ENCODE peak calls at places on chromosome 11, in five cellular contexts. U is breast epithelium, R is kidney epithelial cell, B is cardiac fibroblast, E is AG09309. Z is an unnamed sample.

GRCh38 chr11:122863704-122864326 is 18.7 kb upstream of the JHY start:
- DNase-seq in U (no peak), R (no peak), B (peak; percentile 66), E (no peak), Z (no peak)

GRCh38 chr11:44325698-44326097 is 15.8 kb upstream of the ALX4 start:
- DNase-seq in U (no peak), R (no peak), B (no peak), E (no peak), Z (no peak)

GRCh38 chr11:35166369-35167360 is 27.7 kb downstream of the CD44 start:
- DNase-seq in U (no peak), R (peak; percentile 93), B (peak; percentile 96), E (peak; percentile 91), Z (no peak)

GRCh38 chr11:67548555-67549110 is 25.4 kb upstream of the CABP2 start:
- DNase-seq in U (no peak), R (no peak), B (no peak), E (no peak), Z (no peak)

GRCh38 chr11:102155676-102156075 is 45.4 kb downstream of the YAP1 start:
- DNase-seq in U (no peak), R (no peak), B (no peak), E (no peak), Z (no peak)

GRCh38 chr11:3849297-3849874 is 6.1 kb upstream of the STIM1 start:
- DNase-seq in U (no peak), R (no peak), B (peak; percentile 66), E (no peak), Z (no peak)

GRCh38 chr11:132770802-132771545 is 761.3 kb downstream of the OPCML start:
- DNase-seq in U (no peak), R (no peak), B (no peak), E (no peak), Z (no peak)

GRCh38 chr11:114159802-114160588 is 100.5 kb downstream of the ZBTB16 start:
- DNase-seq in U (peak; percentile 99), R (peak; percentile 95), B (peak; percentile 99), E (peak; percentile 81), Z (no peak)

GRCh38 chr11:61532136-61533038 is 23.8 kb downstream of the LRRC10B start:
- DNase-seq in U (no peak), R (no peak), B (peak; percentile 36), E (no peak), Z (no peak)

GRCh38 chr11:95508219-95508880 is 277.3 kb upstream of the SESN3 start:
- DNase-seq in U (no peak), R (no peak), B (peak; percentile 63), E (no peak), Z (no peak)

GRCh38 chr11:74647404-74647803 is 55.0 kb downstream of the POLD3 start:
- DNase-seq in U (no peak), R (no peak), B (peak; percentile 21), E (no peak), Z (no peak)

GRCh38 chr11:114250993-114251796 is 45.0 kb upstream of the NNMT start:
- DNase-seq in U (no peak), R (no peak), B (peak; percentile 25), E (no peak), Z (peak; percentile 7)

GRCh38 chr11:61332823-61333637 is at the start of the genes DDB1 and TKFC:
- DNase-seq in U (peak; percentile 95), R (peak; percentile 60), B (peak; percentile 91), E (peak; percentile 33), Z (peak; percentile 69)

GRCh38 chr11:125692887-125693286 is 12.2 kb upstream of the ACRV1 start:
- DNase-seq in U (no peak), R (no peak), B (no peak), E (no peak), Z (no peak)

GRCh38 chr11:74644084-74644483 is 51.7 kb downstream of the POLD3 start:
- DNase-seq in U (no peak), R (no peak), B (no peak), E (no peak), Z (no peak)

GRCh38 chr11:74269161-74269809 is 42.2 kb downstream of the P4HA3 start:
- DNase-seq in U (no peak), R (no peak), B (peak; percentile 64), E (no peak), Z (no peak)

GRCh38 chr11:4610258-4610935 is 2.4 kb upstream of the TRIM68 start:
- DNase-seq in U (no peak), R (no peak), B (peak; percentile 12), E (no peak), Z (peak; percentile 15)

GRCh38 chr11:108970221-108970991 is 305.5 kb downstream of the DDX10 start:
- DNase-seq in U (no peak), R (no peak), B (peak; percentile 57), E (no peak), Z (no peak)

GRCh38 chr11:119375629-119376196 is 5.8 kb downstream of the USP2 start:
- DNase-seq in U (peak; percentile 55), R (no peak), B (peak; percentile 75), E (no peak), Z (no peak)

GRCh38 chr11:77046060-77046501 is 11.9 kb downstream of the B3GNT6 start:
- DNase-seq in U (no peak), R (no peak), B (peak; percentile 20), E (no peak), Z (no peak)

GRCh38 chr11:15843309-15843857 is 513.0 kb downstream of the SOX6 start:
- DNase-seq in U (no peak), R (no peak), B (no peak), E (no peak), Z (no peak)

GRCh38 chr11:83033972-83034672 is 37.6 kb downstream of the RAB30 start:
- DNase-seq in U (no peak), R (no peak), B (peak; percentile 73), E (peak; percentile 87), Z (no peak)

GRCh38 chr11:72844356-72844755 is 30.1 kb downstream of the ATG16L2 start:
- DNase-seq in U (no peak), R (no peak), B (no peak), E (peak; percentile 82), Z (no peak)

GRCh38 chr11:124041254-124041653 is at the start of gene OR10G7:
- DNase-seq in U (no peak), R (peak; percentile 1), B (no peak), E (no peak), Z (no peak)

GRCh38 chr11:103619938-103620337 is 416.5 kb upstream of the DDI1 start:
- DNase-seq in U (no peak), R (no peak), B (no peak), E (no peak), Z (no peak)

GRCh38 chr11:61516191-61516590 is 7.6 kb downstream of the LRRC10B start:
- DNase-seq in U (no peak), R (no peak), B (no peak), E (no peak), Z (no peak)

GRCh38 chr11:128324051-128324481 is 263.3 kb downstream of the ETS1 start:
- DNase-seq in U (no peak), R (no peak), B (no peak), E (no peak), Z (no peak)

GRCh38 chr11:61542024-61542461 is 33.5 kb downstream of the LRRC10B start:
- DNase-seq in U (no peak), R (no peak), B (no peak), E (no peak), Z (no peak)

GRCh38 chr11:65650547-65651338 is 12.0 kb downstream of the RELA start:
- DNase-seq in U (peak; percentile 91), R (no peak), B (no peak), E (no peak), Z (no peak)

GRCh38 chr11:23359297-23359696 is 499.0 kb upstream of the CCDC179 start:
- DNase-seq in U (no peak), R (peak; percentile 29), B (peak; percentile 83), E (peak; percentile 35), Z (no peak)

GRCh38 chr11:116148056-116148455 is 624.7 kb downstream of the BUD13 start:
- DNase-seq in U (no peak), R (no peak), B (no peak), E (no peak), Z (no peak)

DNA sequence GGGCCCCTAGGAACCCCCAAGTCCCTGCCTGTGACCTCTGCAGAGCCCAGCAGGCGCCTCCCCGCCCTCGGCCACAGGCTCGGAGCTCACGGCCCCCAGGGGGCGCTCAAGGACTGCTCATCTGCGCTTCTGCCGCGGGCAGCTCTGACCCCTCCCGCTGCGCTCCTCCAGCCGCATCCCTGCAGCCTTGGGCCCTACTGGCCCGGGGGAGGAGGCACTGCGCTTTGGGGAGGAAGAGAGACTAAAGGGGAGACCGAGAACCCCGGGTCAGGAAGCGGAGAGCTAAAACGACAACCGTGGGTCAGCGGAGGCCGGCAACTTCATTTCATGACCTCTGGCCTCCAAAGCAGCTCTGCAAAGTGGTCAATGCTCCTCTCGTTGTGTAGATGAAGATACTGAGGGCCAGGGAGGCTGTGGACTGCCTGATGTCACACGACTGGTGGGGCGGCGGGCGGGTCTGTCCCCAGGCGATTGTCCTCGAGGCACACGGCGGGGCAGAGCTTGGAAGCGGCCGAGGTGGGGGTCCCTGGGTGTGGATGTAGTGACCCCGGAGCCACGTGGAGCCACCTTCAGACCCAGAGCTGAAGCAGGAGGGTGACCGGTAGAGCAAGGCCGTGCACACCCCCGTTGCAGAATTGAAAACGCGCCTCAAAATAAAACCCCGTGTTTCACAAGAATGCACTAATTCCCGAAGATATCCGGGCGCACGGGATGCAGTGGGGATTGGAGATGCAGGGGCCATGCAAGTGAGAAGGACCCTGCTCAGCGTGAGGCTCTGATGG is 2.7 kb upstream of the KRTAP5-6 start:
- DNase-seq in U (peak; percentile 76), R (peak; percentile 14), B (peak; percentile 79), E (no peak), Z (peak; percentile 8)
- H3K4me3 ChIP-seq in U (peak overlapping the region; percentile 65), R (no peak overlapping the region), B (no peak overlapping the region), E (no peak overlapping the region), Z (no peak overlapping the region)

GRCh38 chr11:10861047-10861446 is 3.2 kb upstream of the ZBED5 start:
- DNase-seq in U (no peak), R (no peak), B (no peak), E (no peak), Z (no peak)

GRCh38 chr11:10857604-10858504 is at the start of gene ZBED5:
- DNase-seq in U (peak; percentile 96), R (peak; percentile 83), B (peak; percentile 98), E (peak; percentile 88), Z (peak; percentile 95)

GRCh38 chr11:10861799-10862198 is 3.9 kb upstream of the ZBED5 start:
- DNase-seq in U (no peak), R (no peak), B (no peak), E (no peak), Z (no peak)

GRCh38 chr11:10856689-10857603 is 907 bp downstream of the ZBED5 start:
- DNase-seq in U (no peak), R (no peak), B (peak; percentile 47), E (no peak), Z (no peak)

GRCh38 chr11:10858505-10859360 is 880 bp upstream of the ZBED5 start:
- DNase-seq in U (peak; percentile 61), R (no peak), B (no peak), E (no peak), Z (no peak)
- TF ChIP-seq CTCF in U (no peak), R (no peak), B (no peak), E (no peak), Z (peak; percentile 2)

DNA sequence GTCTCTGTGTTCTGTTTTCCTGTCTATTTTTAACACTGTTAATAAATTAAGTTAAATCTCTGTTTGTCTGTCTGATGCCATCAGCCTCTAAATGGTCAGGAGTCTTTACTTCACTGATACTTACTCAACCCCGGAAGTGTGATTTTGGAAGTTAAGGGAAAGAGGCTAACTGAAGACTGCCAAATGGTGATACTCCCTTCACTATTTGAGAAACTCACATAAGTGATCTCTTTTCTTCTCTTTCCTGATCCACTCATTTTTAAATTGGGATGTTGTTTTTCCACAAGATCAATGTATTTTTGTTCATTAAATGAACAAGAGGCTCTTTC is 389 bp upstream of the CASP12 start:
- DNase-seq in U (no peak), R (no peak), B (peak; percentile 22), E (no peak), Z (no peak)
- H3K4me3 ChIP-seq in U (peak overlapping the region; percentile 60), R (no peak overlapping the region), B (no peak overlapping the region), E (no peak overlapping the region), Z (no peak overlapping the region)

GRCh38 chr11:235998-236773 is at the start of gene SIRT3:
- DNase-seq in U (peak; percentile 83), R (peak; percentile 37), B (peak; percentile 82), E (peak; percentile 7), Z (no peak)
- TF ChIP-seq CTCF in U (peak; percentile 56), R (no peak), B (no peak), E (no peak), Z (no peak)